ENCODE peak calls at places on chromosomes 1 and 21, in six cellular contexts. One of them, this sample, is unnamed.

GRCh38 chr1:201713093-201713810 is 115.7 kb upstream of the IPO9 start:
- DNase-seq in GM12865: no peak
- DNase-seq in psoas muscle: peak; percentile 96
- DNase-seq in A172: peak; percentile 100
- DNase-seq in activated naive CD8-positive, alpha-beta T cell treated with anti-CD3 and anti-CD28 coated beads for 36 hours: no peak
- DNase-seq in H54: peak; percentile 86
- DNase-seq in this sample: peak; percentile 95

GRCh38 chr1:245173446-245174178 is 18.8 kb downstream of the KIF26B start:
- DNase-seq in H54: no peak
- DNase-seq in activated naive CD8-positive, alpha-beta T cell treated with anti-CD3 and anti-CD28 coated beads for 36 hours: no peak
- DNase-seq in GM12865: no peak
- DNase-seq in psoas muscle: no peak
- DNase-seq in A172: no peak
- DNase-seq in this sample: no peak

GRCh38 chr1:210687582-210688279 is 359.0 kb downstream of the HHAT start:
- DNase-seq in GM12865: no peak
- DNase-seq in H54: peak; percentile 87
- DNase-seq in psoas muscle: no peak
- DNase-seq in activated naive CD8-positive, alpha-beta T cell treated with anti-CD3 and anti-CD28 coated beads for 36 hours: no peak
- DNase-seq in A172: peak; percentile 95
- DNase-seq in this sample: peak; percentile 32

GRCh38 chr1:110215621-110216020 is 5.5 kb downstream of the KCNC4 start:
- DNase-seq in activated naive CD8-positive, alpha-beta T cell treated with anti-CD3 and anti-CD28 coated beads for 36 hours: no peak
- DNase-seq in psoas muscle: no peak
- DNase-seq in GM12865: no peak
- DNase-seq in A172: no peak
- DNase-seq in H54: no peak
- DNase-seq in this sample: no peak

GRCh38 chr1:32539584-32540571 is 651 bp downstream of the ZBTB8A start:
- DNase-seq in activated naive CD8-positive, alpha-beta T cell treated with anti-CD3 and anti-CD28 coated beads for 36 hours: peak; percentile 35
- DNase-seq in GM12865: peak; percentile 43
- DNase-seq in psoas muscle: peak; percentile 56
- DNase-seq in A172: peak; percentile 30
- DNase-seq in H54: peak; percentile 44
- DNase-seq in this sample: no peak

GRCh38 chr1:85569122-85569521 is 11.4 kb upstream of the CCN1 start:
- DNase-seq in psoas muscle: no peak
- DNase-seq in H54: no peak
- DNase-seq in activated naive CD8-positive, alpha-beta T cell treated with anti-CD3 and anti-CD28 coated beads for 36 hours: no peak
- DNase-seq in A172: peak; percentile 41
- DNase-seq in GM12865: no peak
- DNase-seq in this sample: no peak

GRCh38 chr1:157415661-157416060 is 136.7 kb downstream of the FCRL5 start:
- DNase-seq in GM12865: no peak
- DNase-seq in A172: no peak
- DNase-seq in psoas muscle: no peak
- DNase-seq in activated naive CD8-positive, alpha-beta T cell treated with anti-CD3 and anti-CD28 coated beads for 36 hours: no peak
- DNase-seq in H54: no peak
- DNase-seq in this sample: no peak

GRCh38 chr1:246113555-246114095 is 393.5 kb downstream of the SMYD3 start:
- DNase-seq in activated naive CD8-positive, alpha-beta T cell treated with anti-CD3 and anti-CD28 coated beads for 36 hours: no peak
- DNase-seq in A172: no peak
- DNase-seq in H54: no peak
- DNase-seq in GM12865: no peak
- DNase-seq in psoas muscle: no peak
- DNase-seq in this sample: peak; percentile 40

GRCh38 chr1:180489313-180489712 is 13.1 kb downstream of the ACBD6 start:
- DNase-seq in A172: no peak
- DNase-seq in activated naive CD8-positive, alpha-beta T cell treated with anti-CD3 and anti-CD28 coated beads for 36 hours: no peak
- DNase-seq in psoas muscle: no peak
- DNase-seq in GM12865: no peak
- DNase-seq in H54: no peak
- DNase-seq in this sample: no peak

GRCh38 chr1:51897699-51898031 is 19.1 kb upstream of the NRDC start:
- DNase-seq in H54: no peak
- DNase-seq in GM12865: no peak
- DNase-seq in activated naive CD8-positive, alpha-beta T cell treated with anti-CD3 and anti-CD28 coated beads for 36 hours: no peak
- DNase-seq in psoas muscle: no peak
- DNase-seq in A172: peak; percentile 79
- DNase-seq in this sample: no peak

GRCh38 chr1:155013632-155014031 is 11.0 kb downstream of the ZBTB7B start:
- DNase-seq in psoas muscle: no peak
- DNase-seq in H54: no peak
- DNase-seq in A172: no peak
- DNase-seq in GM12865: no peak
- DNase-seq in activated naive CD8-positive, alpha-beta T cell treated with anti-CD3 and anti-CD28 coated beads for 36 hours: no peak
- DNase-seq in this sample: no peak

GRCh38 chr1:7410156-7410555 is 360.9 kb upstream of the VAMP3 start:
- DNase-seq in psoas muscle: no peak
- DNase-seq in activated naive CD8-positive, alpha-beta T cell treated with anti-CD3 and anti-CD28 coated beads for 36 hours: no peak
- DNase-seq in H54: no peak
- DNase-seq in GM12865: no peak
- DNase-seq in A172: no peak
- DNase-seq in this sample: no peak

GRCh38 chr1:223771814-223772770 is 59.8 kb downstream of the CAPN2 start:
- DNase-seq in GM12865: peak; percentile 43
- DNase-seq in psoas muscle: peak; percentile 59
- DNase-seq in A172: peak; percentile 97
- DNase-seq in H54: peak; percentile 49
- DNase-seq in activated naive CD8-positive, alpha-beta T cell treated with anti-CD3 and anti-CD28 coated beads for 36 hours: no peak
- DNase-seq in this sample: no peak

GRCh38 chr1:214514032-214514818 is 37.2 kb downstream of the PTPN14 start:
- DNase-seq in psoas muscle: no peak
- DNase-seq in activated naive CD8-positive, alpha-beta T cell treated with anti-CD3 and anti-CD28 coated beads for 36 hours: no peak
- DNase-seq in GM12865: no peak
- DNase-seq in A172: peak; percentile 75
- DNase-seq in H54: peak; percentile 28
- DNase-seq in this sample: peak; percentile 92

GRCh38 chr21:44609193-44609592 is 2.7 kb upstream of the KRTAP10-8 start:
- DNase-seq in activated naive CD8-positive, alpha-beta T cell treated with anti-CD3 and anti-CD28 coated beads for 36 hours: no peak
- DNase-seq in psoas muscle: no peak
- DNase-seq in H54: no peak
- DNase-seq in GM12865: no peak
- DNase-seq in A172: no peak
- DNase-seq in this sample: no peak